ENCODE peak calls at places on chromosomes 1 and 21, in nine cellular contexts. A is IMR-90, E is mucosa of descending colon, I is foreskin fibroblast, B is hepatocyte, H is A673, Y is A549, K is OCI-LY7, S is heart left ventricle. Z is an unnamed sample.

GRCh38 chr1:156069490-156070455 is 8.8 kb downstream of the RAB25 start:
- DNase-seq in Y (no peak), B (no peak), K (no peak), A (no peak), E (no peak), S (no peak), I (no peak), H (no peak), Z (no peak)

GRCh38 chr1:66350001-66350547 is 183.9 kb upstream of the SGIP1 start:
- DNase-seq in I (no peak), B (no peak), H (peak), Y (no peak), S (peak), E (peak), A (peak), K (peak), Z (no peak)

GRCh38 chr1:31932491-31933316 is 5.5 kb downstream of the PTP4A2 start:
- DNase-seq in I (no peak), B (peak), K (peak), E (no peak), Y (no peak), A (peak), S (no peak), H (no peak), Z (no peak)

GRCh38 chr1:38464071-38464661 is 395.4 kb downstream of the RRAGC start:
- DNase-seq in B (no peak), K (no peak), H (no peak), A (no peak), E (no peak), I (no peak), Y (no peak), S (no peak), Z (no peak)

GRCh38 chr1:204645251-204645650 is 40.3 kb downstream of the LRRN2 start:
- DNase-seq in Y (no peak), K (no peak), S (no peak), A (no peak), H (no peak), I (no peak), E (no peak), B (no peak), Z (no peak)

GRCh38 chr21:16116798-16117197 is 387.0 kb downstream of the USP25 start:
- DNase-seq in I (peak), S (no peak), B (no peak), E (no peak), Y (no peak), H (no peak), K (no peak), A (peak), Z (peak)

GRCh38 chr1:7478797-7479499 is 292.1 kb upstream of the VAMP3 start:
- DNase-seq in B (peak), H (peak), A (peak), I (peak), Y (peak), S (peak), K (no peak), E (peak), Z (no peak)

GRCh38 chr1:167881069-167881468 is 32.9 kb downstream of the ADCY10 start:
- DNase-seq in Y (no peak), B (no peak), H (no peak), S (no peak), K (no peak), I (no peak), A (peak), E (no peak), Z (peak)

GRCh38 chr1:7674972-7675371 is 96.1 kb upstream of the VAMP3 start:
- DNase-seq in I (no peak), S (no peak), B (no peak), H (no peak), K (no peak), Y (no peak), E (no peak), A (no peak), Z (no peak)

GRCh38 chr1:94079056-94079990 is 41.6 kb downstream of the ABCA4 start:
- DNase-seq in H (no peak), I (no peak), S (no peak), K (no peak), Y (no peak), A (no peak), B (no peak), E (no peak), Z (peak)

GRCh38 chr1:228087771-228088251 is 5.3 kb downstream of the ARF1 start:
- DNase-seq in H (no peak), Y (no peak), K (no peak), A (peak), B (no peak), S (peak), I (peak), E (peak), Z (peak)

GRCh38 chr1:114716304-114717158 is at the start of gene NRAS:
- DNase-seq in A (peak), S (peak), I (peak), H (peak), E (peak), K (peak), B (peak), Y (peak), Z (peak)

GRCh38 chr1:175877939-175878730 is 134.7 kb upstream of the TNR start:
- DNase-seq in A (no peak), S (no peak), K (no peak), I (no peak), Y (no peak), H (no peak), E (no peak), B (peak), Z (no peak)

GRCh38 chr1:81305997-81306452 is 494.7 kb upstream of the ADGRL2 start:
- DNase-seq in K (no peak), I (peak), H (peak), E (no peak), Y (peak), A (peak), S (peak), B (peak), Z (peak)

GRCh38 chr1:156750191-156750931 is 1.1 kb downstream of the HDGF start:
- DNase-seq in I (peak), Y (no peak), K (peak), H (peak), A (no peak), S (peak), E (peak), B (peak), Z (no peak)

GRCh38 chr1:228978486-228979324 is 243.4 kb downstream of the RHOU start:
- DNase-seq in A (no peak), Y (no peak), B (peak), S (peak), I (peak), E (no peak), H (no peak), K (no peak), Z (no peak)

GRCh38 chr1:162846256-162847212 is 14.4 kb downstream of the CCDC190 start:
- DNase-seq in Y (no peak), E (no peak), K (no peak), A (peak), I (no peak), S (no peak), B (no peak), H (peak), Z (no peak)

GRCh38 chr1:43980255-43981134 is 1.5 kb downstream of the B4GALT2 start:
- DNase-seq in E (no peak), S (no peak), A (peak), H (no peak), I (no peak), B (no peak), Y (no peak), K (no peak), Z (no peak)

GRCh38 chr1:228267962-228268890 is 60.4 kb downstream of the OBSCN start:
- DNase-seq in H (no peak), B (no peak), A (no peak), K (no peak), I (no peak), Y (no peak), E (no peak), S (peak), Z (no peak)

GRCh38 chr1:3050603-3051002 is 18.4 kb upstream of the PRDM16 start:
- DNase-seq in B (no peak), H (no peak), E (no peak), A (no peak), S (no peak), Y (no peak), I (no peak), K (no peak), Z (no peak)

GRCh38 chr1:92822907-92823306 is 8.9 kb upstream of the RPL5 start:
- DNase-seq in E (no peak), Y (no peak), H (no peak), A (peak), S (no peak), I (peak), B (peak), K (no peak), Z (peak)

GRCh38 chr21:46189213-46189958 is 5.1 kb upstream of the SPATC1L start:
- DNase-seq in B (peak), A (peak), K (no peak), I (peak), Y (no peak), S (peak), H (no peak), E (no peak), Z (peak)

GRCh38 chr1:116453481-116453880 is 80.4 kb downstream of the ATP1A1 start:
- DNase-seq in H (no peak), Y (no peak), A (no peak), E (no peak), S (no peak), I (no peak), K (no peak), B (no peak), Z (no peak)

GRCh38 chr21:33296156-33296555 is 28.6 kb upstream of the IFNAR1 start:
- DNase-seq in H (no peak), B (no peak), K (peak), S (no peak), Y (no peak), E (peak), A (no peak), I (no peak), Z (no peak)

GRCh38 chr1:94068831-94069648 is 51.9 kb downstream of the ABCA4 start:
- DNase-seq in E (peak), S (peak), Y (peak), H (no peak), I (peak), K (no peak), A (peak), B (peak), Z (peak)

GRCh38 chr21:14918542-14918941 is 146.3 kb downstream of the NRIP1 start:
- DNase-seq in S (no peak), H (no peak), B (no peak), A (no peak), Y (no peak), I (no peak), E (no peak), K (no peak), Z (no peak)
- H3K4me3 ChIP-seq in S (no peak), H (no peak), B (no peak), A (no peak), Y (no peak), I (no peak), E (no peak), K (no peak), Z (no peak)

DNA sequence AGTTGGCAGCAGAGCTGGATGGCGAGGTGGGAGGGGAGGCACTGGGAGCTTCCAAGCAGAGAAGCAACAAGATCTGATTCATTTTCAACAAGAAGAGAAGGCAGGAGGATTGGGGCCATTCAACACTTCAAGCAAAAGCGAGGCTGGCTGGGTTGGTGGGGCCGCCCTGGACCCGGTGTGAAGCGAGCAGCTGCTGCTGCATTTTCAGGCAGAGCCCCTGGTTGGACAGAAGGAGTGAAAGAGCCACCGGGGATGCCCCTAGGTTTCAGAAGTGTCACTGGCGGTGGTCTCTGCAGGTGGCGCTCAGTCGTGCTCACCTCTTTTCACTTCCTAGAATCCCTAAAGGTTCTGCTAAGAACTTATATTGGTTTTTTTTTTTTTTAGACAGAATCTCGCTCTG is 18.0 kb downstream of the SLC2A7 start:
- DNase-seq in K (peak), E (no peak), S (no peak), H (no peak), I (no peak), A (no peak), B (no peak), Y (no peak), Z (no peak)
- TF ChIP-seq CTCF in K (peak), E (no peak), S (no peak), H (no peak), I (no peak), A (no peak), B (no peak), Y (no peak), Z (no peak)

DNA sequence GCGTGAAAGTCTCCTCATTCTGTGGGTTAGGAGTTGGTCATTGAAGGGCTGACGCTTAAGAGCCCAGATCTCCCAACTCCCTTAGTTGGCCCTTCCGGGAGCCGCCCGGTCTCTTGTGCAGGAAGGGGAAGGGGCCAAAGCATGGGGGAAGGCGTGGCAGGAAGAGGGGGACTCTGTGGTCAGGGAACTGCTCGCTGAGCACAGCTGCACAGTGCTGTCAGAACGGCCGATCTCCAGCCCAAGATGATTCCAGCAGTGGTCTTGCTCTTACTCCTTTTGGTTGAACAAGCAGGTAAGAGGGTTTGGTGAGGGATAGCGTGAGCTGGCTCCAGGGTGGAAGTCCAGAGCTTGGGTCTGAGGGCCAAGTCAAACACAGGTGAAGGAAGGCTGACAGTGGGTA is at the start of gene FCER1G:
- DNase-seq in E (peak), I (no peak), Y (no peak), S (peak), B (no peak), H (no peak), K (no peak), A (no peak), Z (no peak)
- H3K4me3 ChIP-seq in E (no peak), I (no peak), Y (no peak), S (peak), B (no peak), H (no peak), K (no peak), A (no peak), Z (no peak)

GRCh38 chr1:173213665-173214064 is 6.5 kb upstream of the TNFSF4 start:
- DNase-seq in A (no peak), I (no peak), Y (no peak), B (no peak), K (peak), S (no peak), E (no peak), H (peak), Z (no peak)
- TF ChIP-seq CTCF in A (no peak), I (no peak), Y (no peak), B (no peak), K (peak), S (no peak), E (no peak), H (peak), Z (no peak)

DNA sequence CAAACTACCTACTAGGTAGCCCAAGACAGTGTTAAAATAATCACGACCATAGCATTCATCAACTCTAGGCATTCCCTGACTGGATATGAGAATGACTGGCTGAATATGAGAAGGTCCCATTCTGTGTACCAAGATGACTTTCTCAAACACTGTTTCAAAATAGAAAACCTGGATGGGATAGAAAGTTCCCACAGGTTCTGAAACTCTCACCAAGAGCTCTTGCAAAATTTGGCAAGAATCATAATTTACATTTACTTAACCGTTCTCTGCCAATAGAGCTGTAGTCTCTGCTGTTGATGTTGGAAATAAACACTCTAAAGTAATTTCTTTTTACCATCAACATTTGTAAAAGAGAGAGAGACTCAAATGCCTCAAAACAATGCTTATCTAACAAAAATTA is 221.0 kb downstream of the LMO4 start:
- DNase-seq in A (peak), S (no peak), B (no peak), I (no peak), Y (no peak), H (no peak), K (no peak), E (no peak), Z (no peak)
- H3K4me3 ChIP-seq in A (no peak), S (no peak), B (no peak), I (no peak), Y (no peak), H (no peak), K (no peak), E (no peak), Z (no peak)

GRCh38 chr1:223709598-223709997 is 2.7 kb upstream of the CAPN2 start:
- DNase-seq in B (no peak), Y (no peak), S (no peak), A (peak), I (no peak), K (no peak), H (peak), E (no peak), Z (no peak)
- TF ChIP-seq CTCF in B (peak), Y (peak), S (peak), A (peak), I (peak), K (no peak), H (peak), E (no peak), Z (peak)

GRCh38 chr1:24748191-24749121 is 3.2 kb downstream of the CLIC4 start:
- DNase-seq in K (peak), Y (no peak), I (no peak), B (no peak), E (no peak), H (no peak), A (no peak), S (no peak), Z (no peak)
- H3K4me3 ChIP-seq in K (peak), Y (no peak), I (peak), B (no peak), E (no peak), H (peak), A (peak), S (peak), Z (no peak)

Z was measured in kidney epithelial cell.